ENCODE peak calls at places on chromosomes 16 and 17, in eight cellular contexts. W, Y, C, O, K, L, N and P are unnamed samples. For H3K27me3, the result is how much of the 10 kb centered on the place peaks cover.

GRCh38 chr16:79564594-79565210 is 35.8 kb downstream of the MAF start:
- DNase-seq in W (no peak), K (no peak), L (no peak), C (no peak), N (no peak), Y (peak), O (no peak), P (no peak)

GRCh38 chr16:81551141-81551808 is 106.7 kb downstream of the CMIP start:
- DNase-seq in C (peak), N (no peak), L (no peak), O (peak), K (peak), Y (no peak), W (no peak), P (no peak)

GRCh38 chr17:82435601-82436583 is 14.7 kb downstream of the CYBC1 start:
- DNase-seq in Y (no peak), O (no peak), W (no peak), L (no peak), N (no peak), C (no peak), K (no peak), P (no peak)

GRCh38 chr17:35716897-35717839 is 14.3 kb upstream of the RASL10B start:
- DNase-seq in Y (no peak), K (no peak), N (no peak), O (no peak), L (no peak), W (no peak), C (no peak), P (no peak)

GRCh38 chr17:69187294-69187693 is 41.3 kb downstream of the ABCA10 start:
- DNase-seq in O (no peak), W (no peak), Y (peak), L (no peak), K (no peak), C (peak), N (no peak), P (no peak)

GRCh38 chr16:85399583-85400284 is 213.4 kb upstream of the GSE1 start:
- DNase-seq in O (no peak), K (no peak), W (no peak), C (no peak), N (no peak), L (no peak), Y (no peak), P (no peak)

GRCh38 chr16:84271866-84272265 is 22.8 kb upstream of the WFDC1 start:
- DNase-seq in K (no peak), N (no peak), W (no peak), Y (no peak), C (no peak), L (no peak), O (no peak), P (no peak)

GRCh38 chr17:83127431-83128160 is 48.2 kb downstream of the METRNL start:
- DNase-seq in L (no peak), Y (no peak), N (no peak), O (no peak), C (no peak), K (no peak), W (no peak), P (no peak)

GRCh38 chr16:20814761-20815160 is 8.4 kb downstream of the REXO5 start:
- DNase-seq in C (peak), N (no peak), Y (no peak), W (no peak), L (no peak), O (no peak), K (no peak), P (no peak)

GRCh38 chr17:43803758-43804157 is 23.5 kb downstream of the CFAP97D1 start:
- DNase-seq in L (no peak), Y (no peak), W (no peak), O (peak), N (no peak), K (no peak), C (no peak), P (peak)

GRCh38 chr17:45171338-45172231 is 9.9 kb downstream of the HEXIM2 start:
- DNase-seq in W (peak), C (peak), Y (peak), L (no peak), K (no peak), O (peak), N (no peak), P (peak)

GRCh38 chr17:75344664-75345063 is 55.4 kb upstream of the SLC25A19 start:
- DNase-seq in Y (no peak), N (no peak), K (no peak), W (peak), O (no peak), L (no peak), C (no peak), P (peak)

GRCh38 chr17:78375401-78376079 is 2.9 kb upstream of the PGS1 start:
- DNase-seq in C (peak), N (no peak), L (no peak), W (no peak), Y (peak), O (peak), K (no peak), P (no peak)

GRCh38 chr17:22512997-22513538 is 820.7 kb downstream of the KCNJ18 start:
- DNase-seq in C (no peak), L (no peak), Y (no peak), K (peak), O (no peak), N (no peak), W (no peak), P (no peak)

GRCh38 chr16:5383737-5384136 is 286.1 kb upstream of the EEF2KMT start:
- DNase-seq in K (no peak), O (no peak), N (no peak), W (no peak), Y (no peak), L (no peak), C (no peak), P (no peak)

GRCh38 chr16:70790815-70791214 is 10.1 kb downstream of the VAC14 start:
- DNase-seq in K (no peak), N (no peak), L (no peak), W (peak), C (no peak), Y (no peak), O (no peak), P (no peak)
- H3K27me3 ChIP-seq in K (under half), N (under half), L (under half), W (under half), C (under half), Y (under half), O (under half), P (under half)

DNA sequence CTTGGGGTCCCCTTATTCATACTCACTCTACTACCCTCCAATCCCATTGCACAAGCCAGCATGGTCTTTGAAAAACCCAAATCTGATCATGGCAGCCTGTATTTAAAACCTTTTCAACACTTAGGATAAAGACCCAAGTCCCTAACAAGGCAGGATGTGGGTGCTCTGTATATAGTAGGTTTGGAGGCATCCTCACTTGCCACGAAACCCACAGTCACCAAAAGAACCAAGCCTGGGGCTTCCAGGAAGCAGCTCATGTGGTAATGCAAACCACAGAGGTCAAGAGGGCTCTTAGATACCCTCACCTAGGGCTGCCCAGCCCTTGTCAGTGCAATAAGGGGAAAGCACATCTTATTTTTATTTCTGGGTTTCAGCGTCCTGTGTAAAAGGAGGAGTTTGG is 218.6 kb upstream of the ASIC2 start:
- DNase-seq in Y (no peak), N (peak), K (no peak), W (no peak), L (no peak), C (no peak), O (no peak), P (no peak)
- TF ChIP-seq EZH2phosphoT487 in Y (no peak), N (no peak), K (no peak), W (no peak), L (no peak), C (no peak), O (no peak), P (no peak)

GRCh38 chr17:79927136-79927661 is 88.0 kb upstream of the CBX4 start:
- DNase-seq in O (no peak), C (no peak), K (no peak), N (no peak), L (no peak), W (no peak), Y (peak), P (no peak)

GRCh38 chr17:79929257-79930076 is 90.2 kb upstream of the CBX4 start:
- DNase-seq in K (no peak), O (no peak), Y (no peak), C (no peak), N (no peak), L (no peak), W (peak), P (peak)

GRCh38 chr17:79928502-79929256 is 89.4 kb upstream of the CBX4 start:
- DNase-seq in L (no peak), C (no peak), N (no peak), O (no peak), K (no peak), Y (no peak), W (no peak), P (no peak)

GRCh38 chr17:79926308-79927135 is 87.3 kb upstream of the CBX4 start:
- DNase-seq in K (no peak), Y (no peak), C (no peak), L (no peak), W (no peak), O (no peak), N (no peak), P (no peak)

DNA sequence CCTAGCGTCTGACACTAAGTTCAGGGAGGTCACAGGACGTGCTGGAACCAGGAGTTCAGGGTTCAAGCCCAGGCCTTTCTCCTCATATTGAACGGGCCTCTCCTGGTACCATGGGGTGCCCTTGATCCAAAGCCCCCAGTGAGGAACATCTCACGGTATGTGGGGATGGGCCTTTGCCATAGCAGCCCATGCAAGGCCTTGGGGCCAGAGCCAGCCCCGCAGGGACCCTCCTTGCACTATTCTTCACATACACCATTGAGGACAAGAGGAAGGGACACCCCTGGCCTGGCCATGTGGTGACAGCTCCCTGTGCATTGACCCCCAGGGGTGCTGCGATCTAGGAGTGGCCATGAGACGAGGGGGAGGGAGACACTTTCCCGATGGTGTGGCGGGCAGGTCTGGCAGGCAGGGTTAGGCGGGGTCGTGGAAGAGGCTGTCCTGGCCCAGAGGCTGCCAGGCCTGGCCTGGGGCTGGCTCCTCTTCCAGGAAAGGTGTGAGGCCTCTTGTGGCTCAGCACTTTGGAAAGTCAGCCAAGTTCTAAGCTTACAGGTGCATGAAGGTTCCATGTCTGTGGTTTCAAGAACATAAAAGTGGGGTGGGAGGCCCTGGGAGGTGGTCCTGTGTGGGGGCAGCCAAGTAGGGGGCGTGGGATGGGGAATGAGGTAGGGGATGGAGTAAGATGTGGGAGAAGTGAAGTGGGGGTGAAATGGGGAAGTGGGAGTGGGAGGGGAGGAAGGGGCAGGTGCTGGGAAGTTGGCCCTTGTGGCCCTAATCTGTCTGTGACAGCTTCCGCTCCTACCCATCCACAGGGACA is 88.7 kb upstream of the CBX4 start:
- DNase-seq in Y (no peak), W (no peak), C (no peak), L (no peak), K (no peak), N (no peak), O (no peak), P (no peak)
- H3K27me3 ChIP-seq in Y (under half), W (half or more), C (under half), L (under half), K (under half), N (under half), O (under half), P (under half)

GRCh38 chr17:72005332-72006163 is 115.3 kb upstream of the SOX9 start:
- DNase-seq in Y (no peak), K (no peak), W (no peak), C (no peak), N (no peak), O (no peak), L (no peak), P (no peak)

GRCh38 chr17:72008236-72008874 is 112.5 kb upstream of the SOX9 start:
- DNase-seq in N (no peak), C (peak), Y (no peak), O (no peak), W (no peak), L (no peak), K (peak), P (no peak)

GRCh38 chr17:72004476-72005331 is 116.1 kb upstream of the SOX9 start:
- DNase-seq in Y (no peak), L (no peak), O (peak), C (no peak), W (no peak), N (no peak), K (no peak), P (peak)

GRCh38 chr17:72004011-72004427 is 116.8 kb upstream of the SOX9 start:
- DNase-seq in O (peak), L (no peak), K (no peak), Y (no peak), N (no peak), C (peak), W (no peak), P (no peak)
- TF ChIP-seq EZH2phosphoT487 in O (no peak), L (no peak), K (no peak), Y (no peak), N (no peak), C (no peak), W (no peak), P (no peak)

GRCh38 chr17:27280527-27280926 is 13.4 kb upstream of the WSB1 start:
- DNase-seq in C (no peak), N (no peak), Y (no peak), L (no peak), W (no peak), O (no peak), K (no peak), P (no peak)
- H3K27me3 ChIP-seq in C (under half), N (under half), Y (under half), L (under half), W (under half), O (under half), K (under half), P (under half)

GRCh38 chr17:5418858-5419355 is 555 bp downstream of the NUP88 start:
- DNase-seq in L (no peak), C (peak), O (peak), Y (peak), N (peak), K (no peak), W (no peak), P (peak)

GRCh38 chr17:5419356-5419958 is at the start of gene NUP88:
- DNase-seq in K (peak), N (peak), C (peak), W (peak), L (peak), Y (peak), O (peak), P (peak)

GRCh38 chr17:5416886-5417285 is 2.6 kb downstream of the NUP88 start:
- DNase-seq in W (no peak), K (no peak), L (no peak), Y (peak), C (peak), O (no peak), N (no peak), P (no peak)

GRCh38 chr17:5410594-5411272 is 8.7 kb downstream of the NUP88 start:
- DNase-seq in Y (no peak), O (no peak), W (no peak), C (no peak), K (no peak), L (no peak), N (no peak), P (no peak)

DNA sequence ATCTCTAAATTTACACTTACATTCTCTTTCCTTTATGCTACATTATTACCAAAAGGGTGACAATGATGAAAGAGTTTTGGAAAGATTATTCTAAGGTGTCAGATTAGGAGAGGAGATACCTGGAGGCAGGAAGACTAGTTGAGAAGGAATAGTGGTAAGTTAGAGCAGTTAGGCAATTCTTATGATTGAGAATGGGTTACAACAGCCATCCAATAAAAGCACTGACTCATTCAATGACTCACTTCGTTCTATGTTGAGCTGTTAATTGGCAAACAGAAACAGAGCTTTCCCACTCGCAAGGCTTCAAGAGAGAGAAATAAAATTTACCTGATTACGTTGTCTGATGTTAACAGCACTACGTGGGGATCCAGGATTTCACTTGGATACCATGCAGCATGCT is 5.8 kb downstream of the NUP88 start:
- DNase-seq in C (peak), Y (peak), O (peak), K (no peak), N (no peak), L (peak), W (no peak), P (no peak)
- TF ChIP-seq EZH2phosphoT487 in C (no peak), Y (no peak), O (no peak), K (no peak), N (no peak), L (no peak), W (no peak), P (no peak)